ENCODE peak calls at places on chromosomes 4 and X, in seven cellular contexts. O is globus pallidus; A is pons; T is activated CD8-positive, alpha-beta T cell treated with anti-CD3 and anti-CD28 coated beads, Interleukin-2, amount 10 ng/mL, durations not matched to agents 7 days and 5 days; M is AG08396; E is CD14-positive monocyte; N is kidney tubule cell. Z is an unnamed sample.
A peak's percentile ranks its signal among the peaks of the same experiment; 100 is the strongest.

GRCh38 chr4:152921284-152921683 is 14.8 kb upstream of the FHDC1 start:
- DNase-seq in T (no peak), A (no peak), M (no peak), N (no peak), O (no peak), E (no peak), Z (no peak)

GRCh38 chr4:64271601-64272081 is 137.6 kb downstream of the TECRL start:
- DNase-seq in M (no peak), O (no peak), T (no peak), A (no peak), N (peak; percentile 74), E (no peak), Z (peak; percentile 20)

GRCh38 chrX:108397627-108398392 is 40.4 kb downstream of the COL4A6 start:
- DNase-seq in T (no peak), N (peak; percentile 35), A (no peak), O (no peak), M (no peak), E (no peak), Z (no peak)

GRCh38 chrX:69238960-69239231 is 73.6 kb upstream of the PJA1 start:
- DNase-seq in N (no peak), M (no peak), A (no peak), E (no peak), O (no peak), T (no peak), Z (no peak)

GRCh38 chr4:53640576-53641459 is 49.5 kb upstream of the LNX1 start:
- DNase-seq in E (no peak), N (peak; percentile 15), T (no peak), A (peak; percentile 19), O (peak; percentile 26), M (no peak), Z (no peak)

GRCh38 chr4:76831475-76832390 is 66.2 kb downstream of the SOWAHB start:
- DNase-seq in N (peak; percentile 20), M (no peak), O (no peak), T (no peak), A (no peak), E (no peak), Z (no peak)

GRCh38 chrX:68177542-68177941 is 255.8 kb downstream of the OPHN1 start:
- DNase-seq in A (no peak), O (no peak), M (no peak), N (no peak), E (no peak), T (no peak), Z (peak; percentile 10)

GRCh38 chr4:39932776-39933402 is 44.8 kb downstream of the PDS5A start:
- DNase-seq in O (no peak), T (peak; percentile 45), E (no peak), N (no peak), M (no peak), A (no peak), Z (no peak)

GRCh38 chr4:93760284-93760683 is 68.3 kb upstream of the ATOH1 start:
- DNase-seq in A (no peak), T (no peak), E (no peak), N (no peak), M (no peak), O (no peak), Z (no peak)

GRCh38 chr4:19711871-19712270 is 539.8 kb upstream of the SLIT2 start:
- DNase-seq in T (no peak), E (no peak), O (no peak), M (peak; percentile 40), N (peak; percentile 63), A (no peak), Z (no peak)

GRCh38 chrX:100682939-100683338 is 38.9 kb downstream of the SRPX2 start:
- DNase-seq in O (no peak), T (no peak), A (no peak), M (no peak), N (no peak), E (no peak), Z (no peak)